ENCODE peak calls at places on chromosomes 1 and 21, in four cellular contexts. K is hepatocyte; F is hypothalamus; V is activated T-helper 1 cell treated with anti-CD3 and anti-CD28 coated beads, Interleukin-2, amount 50 U/mL, for 16 hours. T is an unnamed sample.

GRCh38 chr1:200938955-200939354 is 44.3 kb downstream of the INAVA start:
- DNase-seq in F (no peak), K (no peak), V (no peak), T (no peak)

GRCh38 chr21:39467746-39468145 is 16.0 kb downstream of the SH3BGR start:
- DNase-seq in K (no peak), V (no peak), F (no peak), T (no peak)

GRCh38 chr1:211236633-211237321 is 22.4 kb upstream of the RCOR3 start:
- DNase-seq in K (no peak), F (no peak), V (no peak), T (peak; percentile 39)

GRCh38 chr1:1359668-1360468 is 1.5 kb upstream of the MXRA8 start:
- DNase-seq in K (peak; percentile 61), V (no peak), F (no peak), T (no peak)

GRCh38 chr1:87428883-87429282 is 100.2 kb downstream of the LMO4 start:
- DNase-seq in K (no peak), V (no peak), F (no peak), T (no peak)

GRCh38 chr21:36945496-36946138 is 20.9 kb downstream of the HLCS start:
- DNase-seq in V (no peak), F (no peak), K (no peak), T (no peak)

GRCh38 chr1:241932845-241933244 is 24.7 kb upstream of the BECN2 start:
- DNase-seq in K (no peak), V (no peak), F (no peak), T (no peak)

GRCh38 chr1:57252597-57253306 is 171.1 kb downstream of the DAB1 start:
- DNase-seq in K (no peak), F (no peak), V (no peak), T (no peak)

GRCh38 chr1:43036932-43037331 is 78.3 kb upstream of the SLC2A1 start:
- DNase-seq in K (no peak), V (no peak), F (no peak), T (no peak)

GRCh38 chr1:69246721-69247120 is 321.0 kb upstream of the LRRC7 start:
- DNase-seq in V (no peak), F (no peak), K (no peak), T (no peak)

GRCh38 chr21:15604424-15604823 is 125.4 kb upstream of the USP25 start:
- DNase-seq in V (no peak), F (no peak), K (no peak), T (peak; percentile 11)

GRCh38 chr21:25400427-25400826 is 206.9 kb downstream of the MRPL39 start:
- DNase-seq in V (no peak), K (no peak), F (no peak), T (no peak)

GRCh38 chr1:197912739-197913494 is 4.3 kb upstream of the LHX9 start:
- DNase-seq in F (no peak), V (no peak), K (no peak), T (peak; percentile 15)

GRCh38 chr21:28663111-28663693 is 329.5 kb downstream of the LTN1 start:
- DNase-seq in K (no peak), F (no peak), V (no peak), T (no peak)

GRCh38 chr1:173113015-173113741 is 62.4 kb upstream of the TNFSF18 start:
- DNase-seq in F (no peak), K (no peak), V (no peak), T (no peak)

GRCh38 chr1:168119750-168120149 is 17.0 kb downstream of the GPR161 start:
- DNase-seq in V (no peak), F (no peak), K (no peak), T (no peak)

GRCh38 chr1:81877940-81878339 is 77.2 kb downstream of the ADGRL2 start:
- DNase-seq in V (no peak), F (no peak), K (no peak), T (peak; percentile 36)

GRCh38 chr1:116817582-116818064 is 63.4 kb downstream of the CD2 start:
- DNase-seq in F (no peak), V (peak; percentile 66), K (peak; percentile 69), T (peak; percentile 54)

GRCh38 chr1:22288593-22289241 is 145.8 kb upstream of the WNT4 start:
- DNase-seq in F (no peak), V (no peak), K (no peak), T (no peak)

GRCh38 chr1:60573726-60574409 is 500.3 kb upstream of the C1orf87 start:
- DNase-seq in F (no peak), V (no peak), K (peak; percentile 31), T (peak; percentile 27)

GRCh38 chr1:202892501-202892900 is 3.6 kb upstream of the RABIF start:
- DNase-seq in V (no peak), K (no peak), F (no peak), T (no peak)

GRCh38 chr1:2360588-2361364 is 30.6 kb downstream of the MORN1 start:
- DNase-seq in K (no peak), F (no peak), V (no peak), T (no peak)

GRCh38 chr1:115430717-115431116 is 92.7 kb upstream of the NGF start:
- DNase-seq in K (peak; percentile 46), V (no peak), F (no peak), T (peak; percentile 78)

GRCh38 chr21:25563399-25564116 is 43.7 kb downstream of the MRPL39 start:
- DNase-seq in F (no peak), V (no peak), K (no peak), T (no peak)

GRCh38 chr1:5565726-5566125 is 426.5 kb downstream of the NPHP4 start:
- DNase-seq in F (no peak), K (no peak), V (no peak), T (no peak)

GRCh38 chr1:186722711-186723309 is 42.6 kb upstream of the PTGS2 start:
- DNase-seq in K (peak; percentile 70), F (no peak), V (no peak), T (peak; percentile 64)

GRCh38 chr1:218488986-218489385 is 143.8 kb downstream of the TGFB2 start:
- DNase-seq in V (no peak), F (no peak), K (no peak), T (peak; percentile 72)

GRCh38 chr1:89780721-89781120 is 40.1 kb upstream of the LRRC8D start:
- DNase-seq in K (peak; percentile 16), V (no peak), F (no peak), T (peak; percentile 63)

GRCh38 chr21:42406846-42407245 is 3.1 kb downstream of the UBASH3A start:
- DNase-seq in K (no peak), V (no peak), F (no peak), T (no peak)

GRCh38 chr1:64240209-64240608 is 36.8 kb downstream of the UBE2U start:
- DNase-seq in V (no peak), F (no peak), K (peak; percentile 14), T (no peak)

GRCh38 chr1:4006676-4007374 is 106.8 kb upstream of the C1orf174 start:
- DNase-seq in K (no peak), V (no peak), F (no peak), T (no peak)

T was measured in ACHN.